ENCODE peak calls at places on chromosomes 16 and 17, in four cellular contexts. S is fibroblast of lung, L is dorsolateral prefrontal cortex, O is A549. I is an unnamed sample.

GRCh38 chr16:47612711-47613110 is 151.6 kb downstream of the PHKB start:
- DNase-seq in S (peak; percentile 51), L (no peak), O (no peak), I (no peak)

GRCh38 chr16:87461466-87461975 is 31.3 kb downstream of the ZCCHC14 start:
- DNase-seq in S (no peak), L (no peak), O (peak; percentile 94), I (peak; percentile 76)

GRCh38 chr17:28041068-28041843 is 1.2 kb upstream of the NLK start:
- DNase-seq in S (peak; percentile 100), L (peak; percentile 100), O (peak; percentile 100), I (peak; percentile 100)

GRCh38 chr16:77295896-77296295 is 96.7 kb downstream of the SYCE1L start:
- DNase-seq in S (peak; percentile 78), L (no peak), O (peak; percentile 37), I (no peak)

GRCh38 chr16:67942200-67942509 is 1.8 kb downstream of the LCAT start:
- DNase-seq in S (no peak), L (no peak), O (peak; percentile 67), I (peak; percentile 78)

GRCh38 chr17:9177212-9177611 is 155.9 kb downstream of the NTN1 start:
- DNase-seq in S (no peak), L (no peak), O (no peak), I (no peak)

GRCh38 chr17:16923904-16924700 is 47.8 kb downstream of the TNFRSF13B start:
- DNase-seq in S (no peak), L (peak; percentile 20), O (no peak), I (no peak)

GRCh38 chr17:72056727-72057290 is 64.0 kb upstream of the SOX9 start:
- DNase-seq in S (no peak), L (no peak), O (no peak), I (no peak)

GRCh38 chr16:88531931-88532433 is 38.2 kb upstream of the ZC3H18 start:
- DNase-seq in S (no peak), L (no peak), O (no peak), I (no peak)

GRCh38 chr17:19019041-19019941 is 14.7 kb upstream of the FAM83G start:
- DNase-seq in S (no peak), L (no peak), O (no peak), I (peak; percentile 42)

GRCh38 chr16:24844101-24845030 is 1.4 kb upstream of the SLC5A11 start:
- DNase-seq in S (no peak), L (no peak), O (peak; percentile 93), I (no peak)

GRCh38 chr17:10162034-10162433 is 36.4 kb downstream of the GAS7 start:
- DNase-seq in S (no peak), L (no peak), O (no peak), I (no peak)

GRCh38 chr17:19905514-19905913 is 37.8 kb upstream of the ULK2 start:
- DNase-seq in S (no peak), L (no peak), O (no peak), I (no peak)

GRCh38 chr17:16519021-16519420 is 27.0 kb upstream of the LRRC75A start:
- DNase-seq in S (no peak), L (no peak), O (no peak), I (no peak)

GRCh38 chr16:68792465-68793324 is 50.6 kb upstream of the TANGO6 start:
- DNase-seq in S (peak; percentile 66), L (no peak), O (peak; percentile 47), I (no peak)

GRCh38 chr17:8552582-8553320 is 77.8 kb downstream of the MYH10 start:
- DNase-seq in S (no peak), L (no peak), O (no peak), I (no peak)

GRCh38 chr17:4108397-4108796 is 34.4 kb downstream of the ZZEF1 start:
- DNase-seq in S (no peak), L (no peak), O (no peak), I (no peak)

GRCh38 chr17:28725660-28726395 is at the start of gene TLCD1:
- DNase-seq in S (peak; percentile 80), L (no peak), O (peak; percentile 86), I (peak; percentile 88)

GRCh38 chr16:88503374-88503770 is 50.3 kb downstream of the ZFPM1 start:
- DNase-seq in S (no peak), L (no peak), O (no peak), I (no peak)

GRCh38 chr17:74325743-74326379 is at the start of gene KIF19:
- DNase-seq in S (no peak), L (peak; percentile 44), O (no peak), I (no peak)

GRCh38 chr17:81651692-81652091 is 4.7 kb downstream of the PDE6G start:
- DNase-seq in S (peak; percentile 87), L (no peak), O (peak; percentile 85), I (no peak)

GRCh38 chr16:10878644-10879498 is 1.9 kb downstream of the CIITA start:
- DNase-seq in S (peak; percentile 15), L (peak; percentile 40), O (no peak), I (peak; percentile 82)

GRCh38 chr17:79778504-79779087 is 648 bp downstream of the CBX2 start:
- DNase-seq in S (no peak), L (no peak), O (no peak), I (peak; percentile 48)

GRCh38 chr17:79728169-79728907 is 2.4 kb upstream of the ENPP7 start:
- DNase-seq in S (peak; percentile 95), L (peak; percentile 94), O (peak; percentile 95), I (peak; percentile 87)

GRCh38 chr17:43383826-43384475 is 14.8 kb upstream of the ARL4D start:
- DNase-seq in S (no peak), L (no peak), O (no peak), I (no peak)

GRCh38 chr16:720990-721764 is at the start of gene ANTKMT:
- DNase-seq in S (peak; percentile 68), L (peak; percentile 76), O (peak; percentile 88), I (peak; percentile 92)

DNA sequence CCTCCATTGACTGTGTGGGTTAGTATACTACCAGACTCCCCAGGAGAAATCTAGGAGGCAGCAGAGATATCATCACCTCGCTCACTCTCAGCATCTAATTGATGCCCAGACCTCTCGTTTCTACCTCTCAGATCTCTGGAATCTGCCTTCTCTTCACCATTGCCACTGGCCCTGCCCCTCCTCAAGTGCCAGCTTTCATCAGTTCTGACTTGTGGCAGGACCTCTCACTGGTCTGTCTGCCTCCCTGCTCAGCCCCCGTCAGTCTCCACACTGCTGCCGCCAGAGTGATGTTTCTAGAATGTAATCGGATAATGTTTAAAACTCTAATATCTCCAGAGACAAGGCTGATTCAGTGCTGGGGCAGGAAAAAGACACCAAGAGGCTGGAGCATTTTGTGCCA is 15.2 kb downstream of the GAN start:
- DNase-seq in S (no peak), L (no peak), O (no peak), I (no peak)
- H3K27ac ChIP-seq in S (no peak overlapping the region), L (no peak overlapping the region), O (no peak overlapping the region), I (no peak overlapping the region)

GRCh38 chr17:48722924-48723554 is at the start of gene PRAC2:
- DNase-seq in S (no peak), L (no peak), O (no peak), I (no peak)
- H3K4me3 ChIP-seq in S (no peak within 1 kb of the TSS), L (no peak within 1 kb of the TSS), O (no peak within 1 kb of the TSS), I (no peak within 1 kb of the TSS)

DNA sequence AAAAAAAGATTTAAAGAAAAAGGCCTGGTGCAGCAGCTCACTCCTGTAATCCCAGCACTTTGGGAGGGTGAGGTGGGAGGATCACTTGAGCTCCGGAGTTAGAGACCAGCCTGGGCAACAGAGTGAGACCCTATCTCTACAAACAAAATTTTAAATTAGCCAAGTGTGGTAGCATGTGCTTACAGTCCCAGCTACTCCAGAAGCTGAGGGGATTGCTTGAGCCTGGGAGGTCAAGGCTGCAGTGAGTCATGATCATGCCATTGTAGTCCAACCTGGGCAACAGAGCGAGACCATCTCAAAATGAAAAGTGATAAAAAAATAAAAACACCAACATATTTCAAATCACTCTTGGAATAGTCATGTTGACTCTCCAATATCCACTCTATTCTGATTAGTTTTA is 2.7 kb upstream of the KANSL1 start:
- DNase-seq in S (no peak), L (no peak), O (no peak), I (no peak)
- H3K27ac ChIP-seq in S (no peak overlapping the region), L (no peak overlapping the region), O (no peak overlapping the region), I (no peak overlapping the region)

GRCh38 chr16:5319799-5320198 is 222.2 kb upstream of the EEF2KMT start:
- DNase-seq in S (no peak), L (no peak), O (no peak), I (no peak)
- H3K4me3 ChIP-seq in S (no peak overlapping the region), L (no peak overlapping the region), O (no peak overlapping the region), I (no peak overlapping the region)

DNA sequence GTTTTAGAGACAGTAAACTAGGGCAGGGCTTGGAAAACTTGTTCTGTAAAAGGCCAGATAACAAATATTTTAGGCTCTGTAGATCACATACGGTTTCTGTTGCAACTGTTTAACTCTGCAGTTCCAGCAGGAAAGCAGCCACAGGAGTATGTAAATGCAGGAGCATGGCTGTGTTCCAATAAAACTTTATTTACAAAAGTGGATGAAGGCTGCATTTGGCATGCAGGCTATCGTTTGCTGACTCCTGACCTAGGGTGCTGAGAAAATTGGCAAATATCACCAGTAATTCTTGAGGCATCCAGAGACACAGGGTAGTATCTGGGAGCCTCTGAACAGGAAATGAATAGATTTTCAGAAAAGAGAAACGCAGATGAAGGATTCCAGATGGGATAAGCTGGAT is 274.0 kb downstream of the MAF start:
- DNase-seq in S (no peak), L (no peak), O (no peak), I (no peak)
- H3K27ac ChIP-seq in S (no peak overlapping the region), L (no peak overlapping the region), O (no peak overlapping the region), I (no peak overlapping the region)

GRCh38 chr16:14051110-14051729 is 19.9 kb upstream of the MRTFB start:
- DNase-seq in S (no peak), L (no peak), O (no peak), I (no peak)

DNA sequence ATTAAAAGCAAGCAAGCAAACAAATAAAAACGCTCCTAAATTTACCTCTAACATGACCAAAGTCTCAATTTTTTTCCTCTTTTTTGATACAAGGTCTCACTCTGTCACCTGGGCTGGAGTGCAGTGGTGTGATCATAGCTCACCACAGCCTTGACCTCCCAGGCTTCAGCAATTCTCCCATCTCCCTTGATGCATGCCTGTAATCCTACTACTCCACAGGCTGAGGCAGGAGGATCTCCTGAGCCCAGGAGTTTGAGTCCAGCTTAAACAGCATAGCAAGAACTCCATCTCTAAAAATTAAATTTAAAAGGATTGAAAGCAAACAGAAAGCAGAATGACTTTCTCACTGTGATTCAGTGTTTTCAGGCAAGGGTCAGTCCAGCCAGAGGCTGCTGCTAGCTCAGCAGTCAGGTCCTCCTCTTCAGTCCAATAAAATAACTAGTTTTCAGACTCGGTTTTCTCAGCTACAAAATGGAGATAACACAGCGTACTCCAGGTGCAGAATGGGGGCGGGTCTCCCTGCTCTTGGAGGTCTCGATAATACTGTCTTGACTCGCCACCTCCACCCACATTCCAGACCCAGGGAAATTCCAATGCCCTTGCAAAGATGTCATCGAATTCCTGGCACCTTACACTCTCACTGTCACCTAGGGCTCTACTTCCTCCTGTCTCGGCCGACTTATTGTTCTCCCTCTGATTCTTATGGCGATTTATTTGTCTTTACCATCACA is 20.7 kb upstream of the MRTFB start:
- DNase-seq in S (no peak), L (no peak), O (peak; percentile 85), I (no peak)
- H3K4me3 ChIP-seq in S (no peak overlapping the region), L (no peak overlapping the region), O (peak overlapping the region; percentile 26), I (no peak overlapping the region)